ENCODE peak calls at places on chromosomes 1 and 21, in six cellular contexts. A is neuronal stem cell, P is IMR-90, R is mesenchymal stem cell, Q is H1, E is trophoblast cell. B is an unnamed sample. For H3K36me3, the result is how much of the 10 kb centered on the place peaks cover.

GRCh38 chr1:99756598-99756997 is 9.8 kb downstream of the FRRS1 start:
- DNase-seq in A (no peak), P (peak), R (no peak), Q (no peak), E (no peak), B (no peak)

GRCh38 chr1:114509596-114510234 is 1.3 kb downstream of the TRIM33 start:
- DNase-seq in A (no peak), P (no peak), R (peak), Q (no peak), E (peak), B (peak)

GRCh38 chr1:62722796-62723195 is 34.6 kb upstream of the DOCK7 start:
- DNase-seq in A (no peak), P (no peak), R (no peak), Q (no peak), E (peak), B (no peak)

GRCh38 chr21:39057121-39057520 is 126.1 kb downstream of the PSMG1 start:
- DNase-seq in A (no peak), P (no peak), R (no peak), Q (no peak), E (no peak), B (no peak)

GRCh38 chr1:221794079-221794670 is 52.3 kb upstream of the DUSP10 start:
- DNase-seq in A (no peak), P (peak), R (no peak), Q (no peak), E (peak), B (no peak)

GRCh38 chr1:38312753-38313152 is 266.2 kb upstream of the POU3F1 start:
- DNase-seq in A (no peak), P (no peak), R (no peak), Q (no peak), E (no peak), B (no peak)

GRCh38 chr21:43741425-43742096 is 22.6 kb downstream of the PDXK start:
- DNase-seq in A (no peak), P (no peak), R (peak), Q (peak), E (no peak), B (peak)

GRCh38 chr1:207034208-207034607 is 1.7 kb upstream of the C1orf116 start:
- DNase-seq in A (no peak), P (no peak), R (no peak), Q (no peak), E (no peak), B (no peak)

GRCh38 chr1:41924911-41925310 is 6.2 kb upstream of the HIVEP3 start:
- DNase-seq in A (no peak), P (no peak), R (no peak), Q (no peak), E (no peak), B (no peak)

GRCh38 chr21:24223625-24224024 is 1383.7 kb downstream of the MRPL39 start:
- DNase-seq in A (no peak), P (peak), R (no peak), Q (no peak), E (no peak), B (no peak)

GRCh38 chr1:230798491-230798890 is 51.3 kb downstream of the CAPN9 start:
- DNase-seq in A (no peak), P (no peak), R (no peak), Q (peak), E (no peak), B (no peak)

GRCh38 chr21:41950941-41951408 is 2.8 kb downstream of the C2CD2 start:
- DNase-seq in A (no peak), P (no peak), R (no peak), Q (no peak), E (no peak), B (peak)

GRCh38 chr1:230495021-230495550 is 69.0 kb upstream of the PGBD5 start:
- DNase-seq in A (no peak), P (no peak), R (no peak), Q (no peak), E (peak), B (no peak)

GRCh38 chr1:81949421-81949820 is 148.7 kb downstream of the ADGRL2 start:
- DNase-seq in A (no peak), P (no peak), R (no peak), Q (no peak), E (peak), B (peak)

GRCh38 chr1:21337010-21337437 is 46.8 kb upstream of the ECE1 start:
- DNase-seq in A (no peak), P (no peak), R (peak), Q (no peak), E (no peak), B (no peak)

GRCh38 chr1:28392027-28392652 is 22.6 kb downstream of the PHACTR4 start:
- DNase-seq in A (no peak), P (peak), R (peak), Q (no peak), E (peak), B (no peak)

GRCh38 chr1:176701151-176701866 is 238.3 kb downstream of the PAPPA2 start:
- DNase-seq in A (no peak), P (no peak), R (no peak), Q (no peak), E (no peak), B (no peak)

GRCh38 chr1:3902546-3902945 is 2.5 kb upstream of the C1orf174 start:
- DNase-seq in A (no peak), P (no peak), R (no peak), Q (no peak), E (no peak), B (no peak)

GRCh38 chr1:1001057-1001630 is 1.2 kb upstream of the HES4 start:
- DNase-seq in A (no peak), P (no peak), R (no peak), Q (no peak), E (no peak), B (no peak)

GRCh38 chr1:65527211-65527610 is 106.7 kb downstream of the LEPR start:
- DNase-seq in A (no peak), P (peak), R (peak), Q (no peak), E (peak), B (no peak)

GRCh38 chr1:70327306-70328076 is 27.0 kb downstream of the ANKRD13C start:
- DNase-seq in A (no peak), P (peak), R (no peak), Q (no peak), E (no peak), B (no peak)

GRCh38 chr1:116556289-116557006 is 14.4 kb downstream of the CD58 start:
- DNase-seq in A (no peak), P (peak), R (peak), Q (no peak), E (peak), B (no peak)

GRCh38 chr1:221284028-221284427 is 404.8 kb downstream of the HLX start:
- DNase-seq in A (no peak), P (peak), R (peak), Q (no peak), E (no peak), B (no peak)

GRCh38 chr1:23444104-23444533 is 19.6 kb upstream of the TCEA3 start:
- DNase-seq in A (no peak), P (peak), R (peak), Q (no peak), E (peak), B (no peak)

GRCh38 chr21:17786219-17787181 is 32.7 kb downstream of the C21orf91 start:
- DNase-seq in A (no peak), P (no peak), R (no peak), Q (no peak), E (no peak), B (no peak)

GRCh38 chr1:246647113-246647512 is 77.1 kb upstream of the SCCPDH start:
- DNase-seq in A (no peak), P (peak), R (peak), Q (peak), E (peak), B (peak)
- H3K36me3 ChIP-seq in A (under half), P (under half), R (under half), Q (under half), E (under half), B (under half)

DNA sequence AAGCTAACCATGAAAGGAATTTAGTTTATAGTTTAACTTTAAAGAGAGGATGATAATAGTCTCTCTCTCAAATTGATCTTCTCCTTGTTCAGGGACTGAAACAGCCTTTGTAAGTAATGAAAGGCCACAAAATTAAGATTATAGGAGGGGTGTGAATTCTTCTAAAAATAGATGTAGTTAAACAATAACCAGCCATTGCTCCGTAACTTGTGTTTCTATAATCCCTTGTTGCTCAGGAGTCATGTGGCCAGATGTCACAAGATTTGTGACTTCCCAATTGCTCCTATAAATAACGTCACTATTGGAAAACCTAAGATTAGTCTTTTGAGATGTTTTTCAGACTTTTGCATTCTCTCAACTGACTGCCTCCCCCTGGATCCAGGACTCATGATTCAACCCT is 265.2 kb upstream of the USP24 start:
- DNase-seq in A (no peak), P (no peak), R (no peak), Q (no peak), E (no peak), B (no peak)
- H4K8ac ChIP-seq in A (no peak), P (peak), R (no peak), Q (no peak), E (peak), B (no peak)

GRCh38 chr1:7964476-7964875 is 3.0 kb downstream of the PARK7 start:
- DNase-seq in A (no peak), P (no peak), R (no peak), Q (no peak), E (no peak), B (no peak)
- H3K36me3 ChIP-seq in A (half or more), P (under half), R (under half), Q (half or more), E (under half), B (under half)

GRCh38 chr1:19384113-19384512 is 72.0 kb downstream of the SLC66A1 start:
- DNase-seq in A (no peak), P (peak), R (no peak), Q (no peak), E (no peak), B (no peak)
- H4K8ac ChIP-seq in A (no peak), P (no peak), R (no peak), Q (no peak), E (no peak), B (no peak)

DNA sequence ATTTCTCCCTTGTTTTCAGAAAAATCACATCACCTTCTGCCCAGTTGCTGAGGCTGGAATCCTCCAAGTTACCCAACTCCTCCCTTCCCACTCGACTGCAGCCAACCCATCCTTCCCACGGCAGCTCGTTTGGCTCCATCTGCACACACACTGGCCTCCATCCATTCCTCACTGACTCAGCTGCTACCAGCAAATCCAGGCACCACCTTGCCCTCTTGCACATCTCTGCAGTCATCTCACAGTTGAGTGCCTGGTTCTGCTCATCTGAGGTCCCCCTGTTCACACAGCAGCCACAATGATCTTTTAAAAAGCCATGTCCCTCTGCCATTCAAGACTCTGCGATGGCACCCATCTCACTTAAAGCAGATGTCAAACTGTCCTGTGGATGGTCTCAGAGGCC is 5.9 kb downstream of the ZNF692 start:
- DNase-seq in A (no peak), P (peak), R (no peak), Q (no peak), E (no peak), B (no peak)
- H3K36me3 ChIP-seq in A (half or more), P (under half), R (half or more), Q (under half), E (under half), B (under half)

B was measured in mesendoderm.